ENCODE peak calls at places on chromosomes 6 and 20, in five cellular contexts. X, G, J, W and S are unnamed samples.

GRCh38 chr6:75802366-75802765 is 53.3 kb downstream of the MYO6 start:
- DNase-seq in X (peak), G (no peak), J (no peak), W (peak), S (no peak)

GRCh38 chr6:90294614-90294988 is 2.0 kb downstream of the BACH2 start:
- DNase-seq in X (no peak), G (no peak), J (peak), W (peak), S (no peak)

GRCh38 chr20:52379723-52380336 is 188.3 kb upstream of the ZFP64 start:
- DNase-seq in X (no peak), G (peak), J (peak), W (peak), S (no peak)

GRCh38 chr6:34067814-34068213 is 78.1 kb downstream of the GRM4 start:
- DNase-seq in X (no peak), G (no peak), J (no peak), W (peak), S (no peak)

GRCh38 chr20:62370115-62370806 is 3.1 kb upstream of the LAMA5 start:
- DNase-seq in X (no peak), G (peak), J (no peak), W (peak), S (peak)

GRCh38 chr20:61253264-61253639 is 1.2 kb downstream of the CDH4 start:
- DNase-seq in X (no peak), G (no peak), J (peak), W (peak), S (no peak)

GRCh38 chr6:145738265-145738664 is 2.9 kb upstream of the EPM2A start:
- DNase-seq in X (no peak), G (no peak), J (no peak), W (no peak), S (no peak)

GRCh38 chr6:45816674-45817297 is 198.9 kb downstream of the CLIC5 start:
- DNase-seq in X (no peak), G (no peak), J (no peak), W (no peak), S (no peak)

DNA sequence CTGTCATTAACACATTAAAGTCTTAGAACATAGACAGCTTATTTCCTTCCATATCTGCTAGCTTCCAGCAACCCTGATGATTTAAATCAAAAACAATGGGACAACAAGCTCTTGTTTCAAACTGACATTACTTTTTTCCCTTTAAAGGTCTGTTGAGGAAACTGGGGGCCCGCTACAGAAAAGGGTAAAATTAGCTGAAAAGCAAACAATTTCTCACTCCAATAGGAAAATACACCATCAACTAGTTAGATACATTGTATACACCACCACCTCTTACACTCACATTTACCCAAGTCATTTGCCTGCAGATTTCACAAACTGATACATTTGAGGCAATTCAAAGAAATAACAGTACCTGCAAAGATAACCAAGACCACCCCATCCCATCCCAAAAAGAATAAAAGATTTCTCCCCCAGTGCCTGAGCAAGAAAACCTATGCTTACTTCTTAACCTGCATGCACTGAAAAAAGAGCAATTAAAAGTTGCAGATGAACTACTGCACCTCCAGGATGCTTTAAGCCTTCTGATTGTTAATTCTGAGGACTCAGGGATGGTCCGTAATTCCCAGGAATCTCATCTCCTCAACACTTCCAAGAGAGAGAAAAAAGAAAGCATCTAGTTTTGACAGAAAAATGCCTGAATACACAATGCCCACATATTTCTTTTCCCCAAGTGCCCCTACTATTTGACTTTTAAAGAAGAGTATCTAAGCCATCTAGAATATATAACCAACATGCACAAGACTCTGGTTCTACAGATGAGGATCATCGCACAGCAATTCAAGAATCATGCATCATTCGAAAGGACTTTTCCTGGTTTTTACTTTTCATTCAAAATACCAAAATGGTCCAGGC is 5.6 kb downstream of the ZMYND8 start:
- DNase-seq in X (no peak), G (no peak), J (peak), W (no peak), S (no peak)
- H3K4me3 ChIP-seq in X (no peak), G (peak), J (peak), W (no peak), S (no peak)

DNA sequence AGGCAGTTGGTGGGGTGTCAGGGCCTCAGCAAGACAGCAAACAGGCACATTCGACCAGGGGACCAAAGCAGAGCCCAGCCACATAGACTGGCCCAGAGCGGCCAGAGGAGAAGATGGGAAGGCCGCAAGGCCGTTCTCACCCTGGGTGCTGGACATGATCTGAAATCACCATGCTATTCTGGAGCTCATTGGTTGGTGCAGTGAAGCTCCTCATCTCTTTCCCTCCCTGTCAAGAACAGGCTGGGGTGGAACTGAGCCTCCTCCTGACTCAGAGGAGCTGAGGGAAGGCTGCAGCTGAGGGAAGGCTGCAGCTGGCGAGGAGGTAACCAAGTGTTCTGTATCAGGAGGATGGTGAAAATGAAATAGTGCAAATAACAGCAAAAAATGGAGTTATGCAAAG is 79.9 kb downstream of the AKAP7 start:
- DNase-seq in X (no peak), G (no peak), J (no peak), W (no peak), S (no peak)
- H3K4me3 ChIP-seq in X (no peak), G (no peak), J (no peak), W (no peak), S (no peak)

GRCh38 chr20:56342783-56343182 is 16.0 kb upstream of the FAM210B start:
- DNase-seq in X (no peak), G (no peak), J (no peak), W (no peak), S (no peak)

GRCh38 chr20:56347628-56348305 is 11.0 kb upstream of the FAM210B start:
- DNase-seq in X (no peak), G (no peak), J (peak), W (no peak), S (no peak)

GRCh38 chr20:56348306-56348695 is 10.5 kb upstream of the FAM210B start:
- DNase-seq in X (no peak), G (peak), J (no peak), W (no peak), S (no peak)

GRCh38 chr20:56345911-56346310 is 12.9 kb upstream of the FAM210B start:
- DNase-seq in X (no peak), G (peak), J (no peak), W (no peak), S (no peak)

DNA sequence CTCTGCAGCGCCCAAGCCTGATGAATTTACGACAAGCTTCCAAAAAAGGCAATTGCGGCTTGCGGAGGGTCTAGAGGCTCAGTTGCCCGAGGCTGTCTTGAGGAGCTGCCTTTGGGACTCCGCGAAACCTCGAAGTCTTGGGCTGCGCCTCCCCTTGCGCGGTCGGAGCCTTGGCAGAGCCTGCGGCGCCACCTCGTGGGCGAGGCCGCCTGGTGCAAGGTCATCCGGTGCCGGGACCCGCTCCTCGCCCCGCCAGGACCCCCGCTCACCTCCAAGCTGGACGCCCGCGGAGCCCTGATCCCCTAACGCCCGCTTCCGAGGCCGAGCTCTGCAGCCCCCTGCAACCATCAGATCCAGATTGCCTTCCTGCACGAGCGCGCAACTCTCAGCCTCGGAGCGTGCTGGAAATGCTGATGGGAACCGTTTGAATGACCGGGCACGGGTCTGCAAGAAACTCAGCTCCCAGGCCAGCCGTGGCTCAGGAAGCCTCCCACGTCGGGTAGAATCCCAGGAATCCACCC is 14.9 kb upstream of the FAM210B start:
- DNase-seq in X (no peak), G (peak), J (peak), W (peak), S (no peak)
- H3K4me3 ChIP-seq in X (no peak), G (no peak), J (peak), W (peak), S (peak)

DNA sequence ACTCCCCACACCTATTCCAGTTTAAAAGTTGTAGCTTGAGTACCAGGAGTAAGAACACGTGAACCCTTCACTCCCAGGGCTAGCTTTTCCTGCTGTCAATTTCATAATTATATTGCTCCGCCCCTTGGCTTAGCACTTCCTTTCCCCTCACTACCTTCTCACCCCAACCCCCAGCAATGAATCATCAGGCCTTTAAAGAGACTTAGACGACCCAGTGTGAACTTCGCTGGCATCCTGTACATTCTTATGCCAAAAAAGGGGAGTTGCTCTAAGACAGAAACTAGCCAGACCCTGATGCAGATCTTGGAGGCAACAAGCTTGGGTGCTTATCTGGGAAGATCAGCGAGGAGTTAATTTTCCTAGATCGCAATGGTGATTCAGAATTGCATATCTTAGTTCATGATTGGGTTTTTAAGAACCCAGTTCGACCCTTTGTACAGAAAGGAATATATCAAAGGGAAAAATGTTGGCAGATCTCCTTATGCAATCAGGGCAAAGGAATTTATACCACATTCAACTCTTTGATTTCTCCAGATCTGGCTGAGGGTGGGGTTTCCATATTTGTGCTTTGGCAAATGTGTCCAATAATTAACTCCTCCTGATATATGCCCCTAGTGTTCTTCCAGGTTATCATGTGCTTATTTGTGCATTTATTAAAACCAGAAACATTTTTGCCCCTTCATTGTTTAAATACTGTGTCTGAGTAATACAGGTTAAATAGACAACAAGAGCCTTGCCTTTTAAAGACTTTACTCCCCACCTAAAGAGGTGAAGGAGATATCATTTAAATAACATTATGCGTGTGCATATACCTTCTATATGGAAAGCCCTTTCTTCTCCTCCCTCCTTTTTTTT is 8.1 kb upstream of the ATXN1 start:
- DNase-seq in X (peak), G (peak), J (no peak), W (peak), S (no peak)
- H3K4me3 ChIP-seq in X (no peak), G (peak), J (no peak), W (peak), S (no peak)

DNA sequence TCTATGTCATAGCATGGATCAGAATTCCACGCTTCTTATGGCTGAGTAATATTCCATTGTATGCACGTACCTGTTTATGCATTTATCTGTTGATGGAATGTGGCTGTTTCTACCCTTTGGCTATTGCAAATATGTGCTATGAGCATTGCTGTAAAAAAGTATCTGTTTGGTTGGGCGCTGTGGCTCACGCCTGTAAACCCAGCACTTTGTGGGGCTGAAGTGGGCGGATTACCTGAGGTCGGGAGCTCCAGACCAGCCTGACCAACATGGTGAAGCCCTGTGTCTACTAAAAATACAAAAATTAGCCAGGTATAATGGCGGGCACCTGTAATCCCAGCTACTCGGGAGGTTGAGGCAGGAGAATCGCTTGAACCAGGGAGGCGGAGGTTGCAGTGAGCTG is 182.4 kb downstream of the BCAS1 start:
- DNase-seq in X (no peak), G (no peak), J (no peak), W (no peak), S (no peak)
- H3K4me3 ChIP-seq in X (no peak), G (no peak), J (no peak), W (no peak), S (no peak)

DNA sequence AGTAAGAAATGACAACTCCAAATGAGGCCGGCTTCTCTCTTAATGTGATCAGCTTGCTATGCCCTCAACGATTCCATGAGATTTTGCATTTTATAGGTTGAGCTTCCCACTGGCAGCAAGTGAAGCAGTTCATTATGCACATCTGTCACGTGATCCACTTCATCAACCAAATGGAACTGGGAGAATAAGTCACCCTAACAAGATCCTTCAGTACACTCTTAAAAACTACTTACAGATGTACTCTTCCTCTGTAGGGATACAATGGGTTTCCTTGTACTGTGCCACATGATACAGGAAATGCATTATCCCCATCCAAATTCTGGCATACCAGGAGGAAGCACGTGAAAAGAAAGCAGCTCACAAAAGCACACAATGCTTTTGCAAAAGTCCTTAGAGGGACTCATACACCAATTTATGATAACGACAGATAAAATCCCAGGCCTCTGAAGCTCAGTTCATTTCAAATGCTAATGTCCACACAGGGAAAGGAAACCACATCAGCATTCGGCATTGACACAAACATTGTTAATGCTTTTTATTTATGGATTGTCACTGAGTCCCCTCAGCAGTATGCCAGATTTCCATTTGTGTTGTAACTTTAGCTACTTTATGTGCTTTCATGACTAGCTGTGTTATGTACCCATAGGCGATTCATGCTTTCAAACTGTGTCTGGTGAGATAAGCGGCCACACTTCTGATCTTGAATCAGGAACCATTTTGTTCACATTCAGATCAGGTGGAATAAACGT is 58.1 kb upstream of the REV3L start:
- DNase-seq in X (no peak), G (peak), J (no peak), W (no peak), S (no peak)
- H3K4me3 ChIP-seq in X (no peak), G (no peak), J (no peak), W (no peak), S (no peak)

DNA sequence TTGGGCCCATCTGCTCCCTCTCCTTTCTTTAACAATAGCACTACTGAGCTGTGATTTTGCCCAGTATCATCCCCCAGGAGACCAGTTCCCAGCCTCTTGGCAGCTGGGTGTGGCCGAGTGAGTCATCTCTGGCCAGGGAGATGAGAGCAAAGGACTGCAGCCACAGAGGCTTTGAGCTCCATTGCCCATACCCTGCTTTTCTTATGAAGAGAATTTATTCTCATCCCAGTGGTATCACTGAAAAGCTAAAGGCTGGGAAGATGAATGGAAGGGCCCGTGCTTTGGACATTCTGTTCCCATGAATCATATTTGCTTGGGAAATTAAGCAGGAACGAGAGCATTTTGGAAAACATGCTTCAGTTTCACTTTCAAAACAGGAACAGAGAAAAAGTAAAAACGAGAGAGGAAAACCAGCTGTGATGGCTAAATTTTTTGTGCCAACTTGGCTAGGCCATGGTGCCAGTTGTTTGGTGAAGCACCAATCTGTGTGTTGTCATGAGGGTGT is 14.9 kb downstream of the CST3 start:
- DNase-seq in X (peak), G (peak), J (no peak), W (peak), S (peak)
- H3K4me3 ChIP-seq in X (peak), G (peak), J (no peak), W (peak), S (peak)